ENCODE peak calls at places on chromosome 11, in eight cellular contexts. X is stimulated activated CD4-positive, alpha-beta T cell treated with anti-CD3 and anti-CD28 coated beads, TNF-alpha, amount 100 ng/mL, for 1 hour; P is iris pigment epithelial cell; I is ACHN; J is C1 segment of cervical spinal cord; E is cardiac fibroblast; W is activated T-helper 1 cell treated with anti-CD3 and anti-CD28 coated beads, Interleukin-2, amount 50 U/mL, for 16 hours; U is nucleus accumbens. Q is an unnamed sample.

GRCh38 chr11:96188625-96189006 is 154.4 kb downstream of the MAML2 start:
- DNase-seq in U (no peak), J (no peak), W (no peak), X (no peak), P (peak), E (peak), I (no peak), Q (no peak)

GRCh38 chr11:116837231-116838091 is at the start of gene APOA1:
- DNase-seq in W (no peak), I (no peak), E (no peak), P (no peak), U (no peak), X (no peak), J (no peak), Q (no peak)

GRCh38 chr11:126415128-126415527 is 59.6 kb downstream of the ST3GAL4 start:
- DNase-seq in E (peak), X (no peak), P (no peak), J (peak), I (no peak), U (peak), W (no peak), Q (no peak)

GRCh38 chr11:20038364-20038893 is 121.8 kb downstream of the DBX1 start:
- DNase-seq in X (no peak), U (no peak), P (no peak), E (no peak), J (no peak), I (no peak), W (no peak), Q (no peak)

GRCh38 chr11:108286369-108286768 is 63.5 kb downstream of the ATM start:
- DNase-seq in P (no peak), W (no peak), J (no peak), U (no peak), E (no peak), I (no peak), X (no peak), Q (no peak)

GRCh38 chr11:92827132-92827531 is 142.3 kb upstream of the MTNR1B start:
- DNase-seq in J (no peak), U (no peak), W (no peak), E (no peak), P (no peak), X (no peak), I (no peak), Q (no peak)

GRCh38 chr11:77725433-77725832 is 87.8 kb upstream of the CLNS1A start:
- DNase-seq in E (no peak), U (no peak), P (no peak), I (no peak), X (no peak), W (no peak), J (no peak), Q (no peak)

GRCh38 chr11:112174789-112175595 is at the start of gene BCO2:
- DNase-seq in I (peak), E (peak), J (peak), P (peak), W (no peak), U (peak), X (no peak), Q (peak)

GRCh38 chr11:36478700-36479329 is 31.3 kb downstream of the TRAF6 start:
- DNase-seq in P (peak), X (no peak), E (peak), I (peak), W (no peak), U (peak), J (no peak), Q (peak)

GRCh38 chr11:86748296-86748695 is 52.0 kb upstream of the PRSS23 start:
- DNase-seq in X (no peak), W (no peak), I (no peak), J (no peak), U (peak), E (peak), P (peak), Q (no peak)

GRCh38 chr11:2565447-2566222 is 120.8 kb downstream of the KCNQ1 start:
- DNase-seq in J (no peak), I (no peak), U (no peak), E (no peak), P (no peak), W (no peak), X (no peak), Q (no peak)

GRCh38 chr11:69726481-69726880 is 22.7 kb upstream of the FGF19 start:
- DNase-seq in X (no peak), U (no peak), W (no peak), J (no peak), E (no peak), P (no peak), I (no peak), Q (no peak)

GRCh38 chr11:46696212-46696558 is 4.2 kb downstream of the ARHGAP1 start:
- DNase-seq in X (no peak), J (peak), I (peak), W (no peak), P (no peak), E (no peak), U (peak), Q (no peak)

GRCh38 chr11:110434952-110435779 is 5.4 kb downstream of the FDX1 start:
- DNase-seq in I (no peak), W (no peak), J (no peak), X (no peak), P (no peak), E (peak), U (no peak), Q (peak)

GRCh38 chr11:119432484-119433368 is 9.8 kb upstream of the THY1 start:
- DNase-seq in E (peak), I (peak), J (no peak), W (no peak), P (peak), U (peak), X (no peak), Q (no peak)

GRCh38 chr11:59800390-59801037 is 10.1 kb downstream of the MRPL16 start:
- DNase-seq in I (no peak), P (no peak), E (no peak), W (no peak), J (no peak), X (no peak), U (no peak), Q (no peak)

GRCh38 chr11:111693224-111693937 is 72.8 kb downstream of the PPP2R1B start:
- DNase-seq in U (no peak), E (no peak), I (no peak), X (no peak), J (no peak), W (no peak), P (no peak), Q (no peak)

GRCh38 chr11:128663824-128664223 is 30.0 kb upstream of the FLI1 start:
- DNase-seq in I (no peak), X (no peak), P (no peak), U (no peak), W (no peak), E (no peak), J (no peak), Q (no peak)

GRCh38 chr11:2077061-2077802 is 62.0 kb downstream of the IGF2 start:
- DNase-seq in P (peak), J (no peak), U (no peak), E (peak), I (peak), X (no peak), W (no peak), Q (peak)

GRCh38 chr11:74157169-74157568 is 13.6 kb downstream of the C2CD3 start:
- DNase-seq in E (peak), P (peak), W (no peak), X (no peak), J (no peak), U (no peak), I (no peak), Q (no peak)

GRCh38 chr11:64865286-64866172 is 12.9 kb downstream of the EHD1 start:
- DNase-seq in E (peak), P (peak), J (no peak), I (no peak), W (no peak), X (no peak), U (no peak), Q (no peak)

GRCh38 chr11:123180166-123180565 is 14.9 kb downstream of the CLMP start:
- DNase-seq in W (no peak), J (no peak), E (peak), U (no peak), P (peak), I (no peak), X (no peak), Q (no peak)

GRCh38 chr11:118215262-118215661 is 9.5 kb downstream of the JAML start:
- DNase-seq in W (no peak), X (no peak), J (no peak), E (no peak), U (no peak), P (no peak), I (no peak), Q (no peak)